ENCODE peak calls at places on chromosome 13, in seven cellular contexts. Z, A, W, R, M, T and G are unnamed samples.

GRCh38 chr13:114002009-114002544 is 28.2 kb upstream of the C13orf46 start:
- DNase-seq in A (no peak), W (no peak), T (no peak), Z (no peak), M (no peak), R (peak; percentile 52), G (no peak)

GRCh38 chr13:43686557-43686956 is 100.2 kb downstream of the ENOX1 start:
- DNase-seq in A (no peak), W (no peak), Z (no peak), R (peak; percentile 91), M (peak; percentile 23), T (no peak), G (no peak)

GRCh38 chr13:90205911-90206310 is 1141.6 kb upstream of the MIR17HG start:
- DNase-seq in T (no peak), M (no peak), Z (no peak), W (no peak), A (no peak), R (no peak), G (no peak)

GRCh38 chr13:40626977-40627376 is 39.5 kb downstream of the FOXO1 start:
- DNase-seq in A (no peak), Z (no peak), W (no peak), M (no peak), R (no peak), T (no peak), G (no peak)

GRCh38 chr13:30818323-30818960 is 83.1 kb downstream of the ALOX5AP start:
- DNase-seq in A (no peak), R (peak; percentile 100), T (no peak), W (no peak), M (no peak), Z (no peak), G (no peak)

GRCh38 chr13:36639610-36640009 is 34.2 kb upstream of the SERTM1 start:
- DNase-seq in Z (no peak), A (no peak), R (peak; percentile 2), M (no peak), W (no peak), T (no peak), G (no peak)

GRCh38 chr13:33722216-33722900 is 95.6 kb upstream of the RFC3 start:
- DNase-seq in W (no peak), Z (no peak), R (no peak), T (no peak), A (no peak), M (no peak), G (no peak)

GRCh38 chr13:36088001-36088400 is 43.2 kb downstream of the DCLK1 start:
- DNase-seq in M (no peak), T (no peak), W (no peak), R (no peak), A (no peak), Z (no peak), G (no peak)

GRCh38 chr13:79637086-79637763 is 156.3 kb downstream of the NDFIP2 start:
- DNase-seq in Z (no peak), T (no peak), R (peak; percentile 16), W (no peak), M (no peak), A (no peak), G (no peak)

GRCh38 chr13:112897956-112898785 is 70.8 kb upstream of the MCF2L start:
- DNase-seq in W (no peak), T (no peak), M (no peak), R (no peak), A (no peak), Z (peak; percentile 20), G (no peak)

GRCh38 chr13:108528303-108528702 is 101.1 kb upstream of the MYO16 start:
- DNase-seq in R (no peak), M (no peak), W (no peak), A (no peak), T (no peak), Z (no peak), G (no peak)

GRCh38 chr13:101703838-101704237 is 251.4 kb downstream of the ITGBL1 start:
- DNase-seq in Z (no peak), R (no peak), W (no peak), T (no peak), A (no peak), M (no peak), G (no peak)

GRCh38 chr13:32261567-32261966 is 53.6 kb downstream of the ZAR1L start:
- DNase-seq in R (peak; percentile 96), M (peak; percentile 64), W (no peak), A (no peak), T (no peak), Z (peak; percentile 80), G (no peak)

GRCh38 chr13:29513002-29513980 is 82.2 kb downstream of the SLC7A1 start:
- DNase-seq in R (no peak), Z (no peak), T (no peak), A (no peak), W (no peak), M (no peak), G (no peak)

GRCh38 chr13:95437561-95437960 is 115.0 kb upstream of the CLDN10 start:
- DNase-seq in T (no peak), A (no peak), W (no peak), Z (no peak), R (peak; percentile 14), M (no peak), G (no peak)

GRCh38 chr13:37383066-37383465 is 215.5 kb downstream of the POSTN start:
- DNase-seq in T (no peak), A (no peak), M (no peak), W (no peak), Z (no peak), R (no peak), G (no peak)

GRCh38 chr13:51737609-51738008 is 66.4 kb downstream of the DHRS12 start:
- DNase-seq in T (no peak), R (no peak), A (no peak), M (no peak), Z (no peak), W (no peak), G (no peak)

GRCh38 chr13:40341086-40341471 is 325.4 kb downstream of the FOXO1 start:
- DNase-seq in M (no peak), A (no peak), W (no peak), T (no peak), Z (no peak), R (no peak), G (no peak)

GRCh38 chr13:63048648-63049047 is 1633.0 kb upstream of the PCDH20 start:
- DNase-seq in Z (no peak), R (no peak), A (no peak), T (no peak), M (no peak), W (no peak), G (no peak)

GRCh38 chr13:112769615-112770014 is 79.8 kb downstream of the ATP11A start:
- DNase-seq in R (no peak), T (no peak), Z (no peak), M (no peak), A (no peak), W (no peak), G (peak; percentile 40)

GRCh38 chr13:30697177-30697953 is 38.0 kb upstream of the ALOX5AP start:
- DNase-seq in W (no peak), M (no peak), R (no peak), Z (no peak), A (no peak), T (no peak), G (no peak)

GRCh38 chr13:100872761-100873160 is 198.2 kb upstream of the TMTC4 start:
- DNase-seq in Z (no peak), T (no peak), R (peak; percentile 21), A (no peak), M (no peak), W (no peak), G (no peak)

GRCh38 chr13:50936681-50937080 is 27.1 kb downstream of the RNASEH2B start:
- DNase-seq in A (no peak), M (no peak), Z (no peak), W (no peak), T (no peak), R (peak; percentile 78), G (no peak)

GRCh38 chr13:74641586-74641985 is 507.4 kb upstream of the KLF12 start:
- DNase-seq in R (peak; percentile 82), A (no peak), T (no peak), W (no peak), M (no peak), Z (no peak), G (no peak)

GRCh38 chr13:110270507-110270906 is 36.5 kb downstream of the COL4A1 start:
- DNase-seq in A (no peak), M (no peak), W (no peak), Z (no peak), R (no peak), T (no peak), G (peak; percentile 18)

GRCh38 chr13:98490195-98490771 is 86.6 kb downstream of the STK24 start:
- DNase-seq in W (no peak), R (no peak), T (no peak), A (no peak), M (no peak), Z (no peak), G (no peak)

GRCh38 chr13:76812971-76813691 is 73.1 kb downstream of the KCTD12 start:
- DNase-seq in T (no peak), W (no peak), R (no peak), A (no peak), M (peak; percentile 27), Z (no peak), G (no peak)

GRCh38 chr13:50654341-50654740 is 189.2 kb downstream of the DLEU7 start:
- DNase-seq in A (no peak), Z (no peak), T (no peak), M (no peak), R (no peak), W (no peak), G (no peak)

GRCh38 chr13:97015661-97016350 is 21.5 kb upstream of the OXGR1 start:
- DNase-seq in R (peak; percentile 54), Z (no peak), W (no peak), M (no peak), T (no peak), A (no peak), G (no peak)

GRCh38 chr13:41916173-41916954 is 44.5 kb downstream of the VWA8 start:
- DNase-seq in Z (no peak), R (peak; percentile 83), A (no peak), W (no peak), T (no peak), M (peak; percentile 26), G (no peak)

GRCh38 chr13:39538826-39539555 is 64.0 kb downstream of the LHFPL6 start:
- DNase-seq in R (no peak), Z (no peak), W (no peak), T (peak; percentile 94), M (no peak), A (no peak), G (no peak)

GRCh38 chr13:66855110-66855509 is 375.0 kb downstream of the PCDH9 start:
- DNase-seq in T (no peak), Z (no peak), M (no peak), R (peak; percentile 16), W (no peak), A (no peak), G (no peak)

GRCh38 chr13:99176309-99177276 is 24.1 kb upstream of the UBAC2 start:
- DNase-seq in A (peak; percentile 61), T (peak; percentile 82), W (peak; percentile 71), M (peak; percentile 22), R (peak; percentile 38), Z (peak; percentile 61), G (peak; percentile 81)

GRCh38 chr13:93963266-93964131 is 516.0 kb downstream of the DCT start:
- DNase-seq in M (no peak), R (no peak), Z (no peak), W (no peak), T (no peak), A (no peak), G (no peak)

GRCh38 chr13:51832471-51833152 is 12.4 kb downstream of the TMEM272 start:
- DNase-seq in Z (no peak), T (no peak), M (no peak), R (no peak), W (no peak), A (no peak), G (peak; percentile 50)

GRCh38 chr13:96781141-96781540 is 213.1 kb downstream of the OXGR1 start:
- DNase-seq in T (no peak), Z (peak; percentile 68), R (no peak), A (no peak), W (no peak), M (peak; percentile 64), G (no peak)

GRCh38 chr13:26465514-26465913 is 92.0 kb upstream of the WASF3 start:
- DNase-seq in W (no peak), M (no peak), T (no peak), A (no peak), R (no peak), Z (no peak), G (no peak)

GRCh38 chr13:73056054-73056962 is 2.5 kb upstream of the KLF5 start:
- DNase-seq in A (no peak), M (no peak), T (no peak), W (no peak), Z (no peak), R (peak; percentile 92), G (no peak)